ENCODE peak calls at places on chromosomes 2 and 18, in five cellular contexts. R is cardiac muscle cell; Y is CD14-positive monocyte; K is stimulated activated naive B cell treated with anti-CD40 and anti-IgM and Interleukin-4, amounts not matched to agents 10 μg/mL and 1 μg/mL and 100 μg/mL, for 72 hours; L is hippocampal formation. E is an unnamed sample.

GRCh38 chr2:227183657-227184367 is 19.4 kb downstream of the COL4A3 start:
- DNase-seq in Y (no peak), K (no peak), R (no peak), L (no peak), E (no peak)

GRCh38 chr2:95349568-95350319 is 52.6 kb downstream of the KCNIP3 start:
- DNase-seq in L (no peak), Y (no peak), R (no peak), K (no peak), E (no peak)

GRCh38 chr2:30038419-30038818 is 108.4 kb upstream of the YPEL5 start:
- DNase-seq in R (no peak), L (no peak), K (no peak), Y (no peak), E (no peak)

GRCh38 chr2:189096769-189097447 is 82.7 kb downstream of the COL5A2 start:
- DNase-seq in L (no peak), Y (no peak), K (no peak), R (peak), E (no peak)

GRCh38 chr18:68722807-68723206 is 7.9 kb upstream of the TMX3 start:
- DNase-seq in Y (no peak), K (no peak), L (no peak), R (no peak), E (no peak)

GRCh38 chr2:75920721-75921551 is 210.2 kb upstream of the GCFC2 start:
- DNase-seq in L (peak), R (peak), Y (no peak), K (no peak), E (no peak)

GRCh38 chr2:38218583-38218982 is 142.6 kb upstream of the CYP1B1 start:
- DNase-seq in Y (no peak), L (no peak), K (no peak), R (no peak), E (no peak)

GRCh38 chr2:26463252-26464207 is 14.4 kb downstream of the OTOF start:
- DNase-seq in Y (peak), K (no peak), R (no peak), L (no peak), E (no peak)

GRCh38 chr2:97969466-97970067 is 26.2 kb downstream of the TMEM131 start:
- DNase-seq in Y (no peak), L (no peak), K (no peak), R (no peak), E (no peak)

GRCh38 chr2:143965493-143966164 is 554.3 kb downstream of the ZEB2 start:
- DNase-seq in R (no peak), L (no peak), Y (no peak), K (no peak), E (no peak)

GRCh38 chr2:158463496-158464095 is 6.8 kb downstream of the PKP4 start:
- DNase-seq in L (no peak), R (peak), Y (no peak), K (no peak), E (no peak)

GRCh38 chr2:40062381-40062780 is 283.3 kb upstream of the THUMPD2 start:
- DNase-seq in L (no peak), Y (no peak), R (no peak), K (no peak), E (no peak)

GRCh38 chr18:54859667-54860421 is 31.6 kb downstream of the RAB27B start:
- DNase-seq in R (no peak), K (no peak), Y (no peak), L (no peak), E (no peak)

GRCh38 chr18:37565138-37565984 is at the start of gene CELF4:
- DNase-seq in L (peak), Y (no peak), R (peak), K (no peak), E (no peak)

GRCh38 chr2:85137131-85137530 is 3.9 kb downstream of the TCF7L1 start:
- DNase-seq in L (no peak), K (no peak), R (no peak), Y (no peak), E (no peak)

GRCh38 chr2:195514365-195514764 is 142.7 kb upstream of the SLC39A10 start:
- DNase-seq in R (peak), Y (no peak), L (no peak), K (no peak), E (no peak)

GRCh38 chr2:112032615-112033457 is 22.2 kb upstream of the TMEM87B start:
- DNase-seq in R (no peak), L (peak), Y (peak), K (no peak), E (no peak)

GRCh38 chr18:23121133-23121532 is 14.2 kb upstream of the CABLES1 start:
- DNase-seq in Y (no peak), K (no peak), L (no peak), R (no peak), E (no peak)

GRCh38 chr2:26954135-26954534 is 16.3 kb upstream of the MAPRE3 start:
- DNase-seq in L (no peak), R (no peak), K (no peak), Y (no peak), E (no peak)

GRCh38 chr2:43110442-43110871 is 115.9 kb downstream of the ZFP36L2 start:
- DNase-seq in K (no peak), R (peak), L (no peak), Y (no peak), E (no peak)

GRCh38 chr2:46922049-46922448 is 6.4 kb upstream of the MCFD2 start:
- DNase-seq in R (no peak), K (no peak), L (no peak), Y (no peak), E (no peak)

GRCh38 chr2:237628482-237629187 is 1.2 kb downstream of the LRRFIP1 start:
- DNase-seq in L (no peak), Y (no peak), K (no peak), R (no peak), E (no peak)

GRCh38 chr2:235576337-235576910 is 82.6 kb downstream of the AGAP1 start:
- DNase-seq in Y (no peak), K (no peak), L (no peak), R (no peak), E (no peak)

GRCh38 chr2:160429248-160430000 is 64.2 kb downstream of the RBMS1 start:
- DNase-seq in L (no peak), Y (no peak), K (no peak), R (peak), E (peak)

GRCh38 chr2:55123851-55124269 is 73.6 kb upstream of the RTN4 start:
- DNase-seq in K (no peak), L (peak), R (no peak), Y (no peak), E (no peak)

GRCh38 chr2:102264952-102265351 is 46.4 kb upstream of the IL1RL1 start:
- DNase-seq in R (no peak), L (no peak), K (no peak), Y (no peak), E (no peak)

GRCh38 chr2:172345951-172346555 is 81.3 kb upstream of the ITGA6 start:
- DNase-seq in R (no peak), Y (no peak), K (no peak), L (no peak), E (no peak)

GRCh38 chr2:181886192-181886591 is 5.3 kb upstream of the ITPRID2 start:
- DNase-seq in Y (no peak), K (no peak), L (no peak), R (no peak), E (no peak)

GRCh38 chr18:78183815-78184214 is 795.8 kb upstream of the SALL3 start:
- DNase-seq in Y (no peak), K (no peak), L (no peak), R (no peak), E (no peak)

GRCh38 chr2:25380586-25381360 is 39.0 kb upstream of the DNMT3A start:
- DNase-seq in Y (no peak), R (no peak), L (no peak), K (no peak), E (no peak)

GRCh38 chr2:237574467-237574866 is 8.1 kb downstream of the PRLH start:
- DNase-seq in R (no peak), Y (no peak), K (no peak), L (no peak), E (no peak)

GRCh38 chr2:42219160-42219559 is 50.0 kb downstream of the EML4 start:
- DNase-seq in K (no peak), L (no peak), R (no peak), Y (no peak), E (no peak)

GRCh38 chr2:38698604-38699003 is 32.7 kb downstream of the GALM start:
- DNase-seq in Y (no peak), R (no peak), K (no peak), L (no peak), E (no peak)

GRCh38 chr18:59015531-59016152 is 124.0 kb upstream of the SEC11C start:
- DNase-seq in L (no peak), Y (no peak), K (no peak), R (no peak), E (no peak)

GRCh38 chr2:97754690-97755346 is 41.4 kb downstream of the ZAP70 start:
- DNase-seq in L (no peak), Y (no peak), R (no peak), K (no peak), E (no peak)

GRCh38 chr18:54684786-54685185 is 93.7 kb downstream of the DYNAP start:
- DNase-seq in R (peak), K (no peak), L (no peak), Y (no peak), E (no peak)

GRCh38 chr2:149595069-149595963 is 7.7 kb upstream of the MMADHC start:
- DNase-seq in Y (no peak), R (no peak), K (no peak), L (no peak), E (no peak)